ENCODE peak calls at places on chromosome 10, in six cellular contexts. One of them, this sample, is unnamed.

GRCh38 chr10:71136036-71136690 is 76.2 kb upstream of the UNC5B start:
- DNase-seq in astrocyte of the spinal cord: no peak
- DNase-seq in fibroblast of pulmonary artery: no peak
- DNase-seq in BE2C: no peak
- DNase-seq in cardiac fibroblast: no peak
- DNase-seq in astrocyte: no peak
- DNase-seq in this sample: no peak

GRCh38 chr10:88849224-88849623 is 2.4 kb downstream of the ANKRD22 start:
- DNase-seq in astrocyte of the spinal cord: peak
- DNase-seq in fibroblast of pulmonary artery: peak
- DNase-seq in BE2C: no peak
- DNase-seq in cardiac fibroblast: peak
- DNase-seq in astrocyte: peak
- DNase-seq in this sample: peak

GRCh38 chr10:102945449-102945848 is 27.4 kb downstream of the CNNM2 start:
- DNase-seq in astrocyte of the spinal cord: no peak
- DNase-seq in fibroblast of pulmonary artery: no peak
- DNase-seq in BE2C: no peak
- DNase-seq in cardiac fibroblast: no peak
- DNase-seq in astrocyte: no peak
- DNase-seq in this sample: no peak

GRCh38 chr10:110944997-110945396 is 25.6 kb downstream of the SHOC2 start:
- DNase-seq in astrocyte of the spinal cord: peak
- DNase-seq in fibroblast of pulmonary artery: peak
- DNase-seq in BE2C: no peak
- DNase-seq in cardiac fibroblast: peak
- DNase-seq in astrocyte: no peak
- DNase-seq in this sample: peak

GRCh38 chr10:32298066-32298812 is 48.7 kb downstream of the EPC1 start:
- DNase-seq in astrocyte of the spinal cord: peak
- DNase-seq in fibroblast of pulmonary artery: peak
- DNase-seq in BE2C: no peak
- DNase-seq in cardiac fibroblast: peak
- DNase-seq in astrocyte: peak
- DNase-seq in this sample: peak

GRCh38 chr10:95651346-95652115 is 5.0 kb downstream of the ALDH18A1 start:
- DNase-seq in astrocyte of the spinal cord: no peak
- DNase-seq in fibroblast of pulmonary artery: no peak
- DNase-seq in BE2C: no peak
- DNase-seq in cardiac fibroblast: peak
- DNase-seq in astrocyte: peak
- DNase-seq in this sample: peak

GRCh38 chr10:93541402-93542357 is 24.8 kb upstream of the FFAR4 start:
- DNase-seq in astrocyte of the spinal cord: peak
- DNase-seq in fibroblast of pulmonary artery: peak
- DNase-seq in BE2C: peak
- DNase-seq in cardiac fibroblast: peak
- DNase-seq in astrocyte: no peak
- DNase-seq in this sample: peak

GRCh38 chr10:14681802-14682201 is 92.9 kb downstream of the FAM107B start:
- DNase-seq in astrocyte of the spinal cord: no peak
- DNase-seq in fibroblast of pulmonary artery: no peak
- DNase-seq in BE2C: no peak
- DNase-seq in cardiac fibroblast: no peak
- DNase-seq in astrocyte: no peak
- DNase-seq in this sample: no peak

GRCh38 chr10:78299861-78300453 is 266.3 kb downstream of the RPS24 start:
- DNase-seq in astrocyte of the spinal cord: peak
- DNase-seq in fibroblast of pulmonary artery: no peak
- DNase-seq in BE2C: no peak
- DNase-seq in cardiac fibroblast: no peak
- DNase-seq in astrocyte: no peak
- DNase-seq in this sample: no peak

GRCh38 chr10:69883680-69884375 is 82.1 kb downstream of the COL13A1 start:
- DNase-seq in astrocyte of the spinal cord: no peak
- DNase-seq in fibroblast of pulmonary artery: no peak
- DNase-seq in BE2C: no peak
- DNase-seq in cardiac fibroblast: no peak
- DNase-seq in astrocyte: no peak
- DNase-seq in this sample: peak

GRCh38 chr10:44966129-44966815 is 6.7 kb downstream of the RASSF4 start:
- DNase-seq in astrocyte of the spinal cord: no peak
- DNase-seq in fibroblast of pulmonary artery: no peak
- DNase-seq in BE2C: no peak
- DNase-seq in cardiac fibroblast: peak
- DNase-seq in astrocyte: no peak
- DNase-seq in this sample: no peak

GRCh38 chr10:46546591-46547330 is 9.7 kb downstream of the GPRIN2 start:
- DNase-seq in astrocyte of the spinal cord: no peak
- DNase-seq in fibroblast of pulmonary artery: no peak
- DNase-seq in BE2C: peak
- DNase-seq in cardiac fibroblast: no peak
- DNase-seq in astrocyte: no peak
- DNase-seq in this sample: no peak

GRCh38 chr10:53045315-53045714 is 272.7 kb upstream of the MBL2 start:
- DNase-seq in astrocyte of the spinal cord: no peak
- DNase-seq in fibroblast of pulmonary artery: no peak
- DNase-seq in BE2C: no peak
- DNase-seq in cardiac fibroblast: no peak
- DNase-seq in astrocyte: no peak
- DNase-seq in this sample: no peak

GRCh38 chr10:60910543-60910942 is 33.4 kb downstream of the RHOBTB1 start:
- DNase-seq in astrocyte of the spinal cord: no peak
- DNase-seq in fibroblast of pulmonary artery: peak
- DNase-seq in BE2C: no peak
- DNase-seq in cardiac fibroblast: no peak
- DNase-seq in astrocyte: no peak
- DNase-seq in this sample: peak

GRCh38 chr10:73934074-73934473 is 23.1 kb downstream of the PLAU start:
- DNase-seq in astrocyte of the spinal cord: no peak
- DNase-seq in fibroblast of pulmonary artery: no peak
- DNase-seq in BE2C: no peak
- DNase-seq in cardiac fibroblast: no peak
- DNase-seq in astrocyte: no peak
- DNase-seq in this sample: no peak

GRCh38 chr10:103333934-103334520 is 16.9 kb downstream of the PCGF6 start:
- DNase-seq in astrocyte of the spinal cord: peak
- DNase-seq in fibroblast of pulmonary artery: peak
- DNase-seq in BE2C: no peak
- DNase-seq in cardiac fibroblast: peak
- DNase-seq in astrocyte: peak
- DNase-seq in this sample: peak

GRCh38 chr10:108877130-108877529 is 1046.2 kb downstream of the XPNPEP1 start:
- DNase-seq in astrocyte of the spinal cord: peak
- DNase-seq in fibroblast of pulmonary artery: no peak
- DNase-seq in BE2C: peak
- DNase-seq in cardiac fibroblast: no peak
- DNase-seq in astrocyte: peak
- DNase-seq in this sample: peak

GRCh38 chr10:59465089-59465488 is 102.7 kb upstream of the FAM13C start:
- DNase-seq in astrocyte of the spinal cord: peak
- DNase-seq in fibroblast of pulmonary artery: peak
- DNase-seq in BE2C: no peak
- DNase-seq in cardiac fibroblast: peak
- DNase-seq in astrocyte: peak
- DNase-seq in this sample: peak

GRCh38 chr10:7572435-7572834 is 94.3 kb downstream of the ITIH5 start:
- DNase-seq in astrocyte of the spinal cord: peak
- DNase-seq in fibroblast of pulmonary artery: peak
- DNase-seq in BE2C: no peak
- DNase-seq in cardiac fibroblast: peak
- DNase-seq in astrocyte: no peak
- DNase-seq in this sample: peak

GRCh38 chr10:33143160-33143728 is 185.2 kb upstream of the ITGB1 start:
- DNase-seq in astrocyte of the spinal cord: peak
- DNase-seq in fibroblast of pulmonary artery: peak
- DNase-seq in BE2C: no peak
- DNase-seq in cardiac fibroblast: peak
- DNase-seq in astrocyte: peak
- DNase-seq in this sample: peak

GRCh38 chr10:61548371-61548770 is 95.2 kb upstream of the TMEM26 start:
- DNase-seq in astrocyte of the spinal cord: no peak
- DNase-seq in fibroblast of pulmonary artery: no peak
- DNase-seq in BE2C: no peak
- DNase-seq in cardiac fibroblast: no peak
- DNase-seq in astrocyte: no peak
- DNase-seq in this sample: no peak

GRCh38 chr10:120221873-120222485 is 235.0 kb upstream of the PLPP4 start:
- DNase-seq in astrocyte of the spinal cord: peak
- DNase-seq in fibroblast of pulmonary artery: peak
- DNase-seq in BE2C: peak
- DNase-seq in cardiac fibroblast: peak
- DNase-seq in astrocyte: peak
- DNase-seq in this sample: peak

GRCh38 chr10:6491841-6492609 is 88.1 kb downstream of the PRKCQ start:
- DNase-seq in astrocyte of the spinal cord: no peak
- DNase-seq in fibroblast of pulmonary artery: no peak
- DNase-seq in BE2C: no peak
- DNase-seq in cardiac fibroblast: no peak
- DNase-seq in astrocyte: no peak
- DNase-seq in this sample: no peak

GRCh38 chr10:114824396-114824795 is 2.8 kb downstream of the FHIP2A start:
- DNase-seq in astrocyte of the spinal cord: peak
- DNase-seq in fibroblast of pulmonary artery: no peak
- DNase-seq in BE2C: no peak
- DNase-seq in cardiac fibroblast: peak
- DNase-seq in astrocyte: peak
- DNase-seq in this sample: no peak

GRCh38 chr10:102745157-102745556 is 1.4 kb downstream of the WBP1L start:
- DNase-seq in astrocyte of the spinal cord: no peak
- DNase-seq in fibroblast of pulmonary artery: no peak
- DNase-seq in BE2C: no peak
- DNase-seq in cardiac fibroblast: no peak
- DNase-seq in astrocyte: no peak
- DNase-seq in this sample: no peak

GRCh38 chr10:59181668-59182067 is 5.2 kb downstream of the PHYHIPL start:
- DNase-seq in astrocyte of the spinal cord: peak
- DNase-seq in fibroblast of pulmonary artery: peak
- DNase-seq in BE2C: peak
- DNase-seq in cardiac fibroblast: peak
- DNase-seq in astrocyte: peak
- DNase-seq in this sample: peak

GRCh38 chr10:35270100-35270499 is 66.2 kb upstream of the CCNY start:
- DNase-seq in astrocyte of the spinal cord: no peak
- DNase-seq in fibroblast of pulmonary artery: no peak
- DNase-seq in BE2C: no peak
- DNase-seq in cardiac fibroblast: no peak
- DNase-seq in astrocyte: no peak
- DNase-seq in this sample: no peak

GRCh38 chr10:3133948-3134347 is 38.6 kb downstream of the PITRM1 start:
- DNase-seq in astrocyte of the spinal cord: no peak
- DNase-seq in fibroblast of pulmonary artery: no peak
- DNase-seq in BE2C: no peak
- DNase-seq in cardiac fibroblast: no peak
- DNase-seq in astrocyte: no peak
- DNase-seq in this sample: no peak

GRCh38 chr10:22976535-22976934 is 48.7 kb downstream of the ARMC3 start:
- DNase-seq in astrocyte of the spinal cord: no peak
- DNase-seq in fibroblast of pulmonary artery: no peak
- DNase-seq in BE2C: no peak
- DNase-seq in cardiac fibroblast: no peak
- DNase-seq in astrocyte: peak
- DNase-seq in this sample: peak

GRCh38 chr10:22623624-22624263 is 90.6 kb downstream of the PIP4K2A start:
- DNase-seq in astrocyte of the spinal cord: no peak
- DNase-seq in fibroblast of pulmonary artery: no peak
- DNase-seq in BE2C: no peak
- DNase-seq in cardiac fibroblast: no peak
- DNase-seq in astrocyte: no peak
- DNase-seq in this sample: no peak

GRCh38 chr10:62103857-62104256 is 164.8 kb downstream of the RTKN2 start:
- DNase-seq in astrocyte of the spinal cord: no peak
- DNase-seq in fibroblast of pulmonary artery: no peak
- DNase-seq in BE2C: no peak
- DNase-seq in cardiac fibroblast: no peak
- DNase-seq in astrocyte: no peak
- DNase-seq in this sample: no peak

GRCh38 chr10:26448706-26449435 is 10.7 kb downstream of the APBB1IP start:
- DNase-seq in astrocyte of the spinal cord: no peak
- DNase-seq in fibroblast of pulmonary artery: no peak
- DNase-seq in BE2C: no peak
- DNase-seq in cardiac fibroblast: no peak
- DNase-seq in astrocyte: no peak
- DNase-seq in this sample: no peak
- TF ChIP-seq CTCF in astrocyte of the spinal cord: no peak
- TF ChIP-seq CTCF in fibroblast of pulmonary artery: no peak
- TF ChIP-seq CTCF in BE2C: no peak
- TF ChIP-seq CTCF in cardiac fibroblast: no peak
- TF ChIP-seq CTCF in astrocyte: no peak
- TF ChIP-seq CTCF in this sample: no peak

GRCh38 chr10:132337019-132337418 is 5.0 kb downstream of the LRRC27 start:
- DNase-seq in astrocyte of the spinal cord: peak
- DNase-seq in fibroblast of pulmonary artery: no peak
- DNase-seq in BE2C: no peak
- DNase-seq in cardiac fibroblast: peak
- DNase-seq in astrocyte: peak
- DNase-seq in this sample: no peak
- H3K4me3 ChIP-seq in astrocyte of the spinal cord: peak
- H3K4me3 ChIP-seq in fibroblast of pulmonary artery: no peak
- H3K4me3 ChIP-seq in BE2C: no peak
- H3K4me3 ChIP-seq in cardiac fibroblast: peak
- H3K4me3 ChIP-seq in astrocyte: peak
- H3K4me3 ChIP-seq in this sample: peak

GRCh38 chr10:82969405-82969804 is 1094.4 kb downstream of the NRG3 start:
- DNase-seq in astrocyte of the spinal cord: peak
- DNase-seq in fibroblast of pulmonary artery: peak
- DNase-seq in BE2C: no peak
- DNase-seq in cardiac fibroblast: peak
- DNase-seq in astrocyte: no peak
- DNase-seq in this sample: peak
- TF ChIP-seq CTCF in astrocyte of the spinal cord: peak
- TF ChIP-seq CTCF in fibroblast of pulmonary artery: peak
- TF ChIP-seq CTCF in BE2C: peak
- TF ChIP-seq CTCF in cardiac fibroblast: peak
- TF ChIP-seq CTCF in astrocyte: peak
- TF ChIP-seq CTCF in this sample: peak

GRCh38 chr10:72659694-72660093 is 32.2 kb upstream of the MCU start:
- DNase-seq in astrocyte of the spinal cord: no peak
- DNase-seq in fibroblast of pulmonary artery: no peak
- DNase-seq in BE2C: no peak
- DNase-seq in cardiac fibroblast: no peak
- DNase-seq in astrocyte: no peak
- DNase-seq in this sample: no peak
- H3K4me3 ChIP-seq in astrocyte of the spinal cord: no peak
- H3K4me3 ChIP-seq in fibroblast of pulmonary artery: no peak
- H3K4me3 ChIP-seq in BE2C: no peak
- H3K4me3 ChIP-seq in cardiac fibroblast: no peak
- H3K4me3 ChIP-seq in astrocyte: no peak
- H3K4me3 ChIP-seq in this sample: no peak

GRCh38 chr10:80861882-80862281 is 324.2 kb downstream of the SH2D4B start:
- DNase-seq in astrocyte of the spinal cord: no peak
- DNase-seq in fibroblast of pulmonary artery: no peak
- DNase-seq in BE2C: no peak
- DNase-seq in cardiac fibroblast: no peak
- DNase-seq in astrocyte: no peak
- DNase-seq in this sample: no peak
- TF ChIP-seq CTCF in astrocyte of the spinal cord: no peak
- TF ChIP-seq CTCF in fibroblast of pulmonary artery: no peak
- TF ChIP-seq CTCF in BE2C: no peak
- TF ChIP-seq CTCF in cardiac fibroblast: no peak
- TF ChIP-seq CTCF in astrocyte: no peak
- TF ChIP-seq CTCF in this sample: no peak

This sample was measured in AG10803.